ENCODE peak calls at places on chromosomes 13 and 19, in ten cellular contexts. G is AG04450; D is natural killer cell treated with Interleukin-12 subunit alpha and Interleukin-12 subunit beta and Interleukin-15 and Interleukin-18, amount 100 ng/mL, for 72 hours; Y is NCI-H69; R is ELR; P is T-helper 9 cell; T is NCI-H2081; E is NCI-H1092 treated with DMSO at 0.1 percent for 48 hours; W is naive thymus-derived CD4-positive, alpha-beta T cell; O is NCI-H345. S is an unnamed sample.

GRCh38 chr19:49201042-49201441 is 43.5 kb downstream of the TRPM4 start:
- DNase-seq in P (no peak), Y (no peak), R (no peak), O (no peak), D (no peak), T (no peak), W (no peak), E (no peak), G (no peak), S (no peak)

GRCh38 chr13:42164557-42165125 is 107.3 kb upstream of the AKAP11 start:
- DNase-seq in G (no peak), D (no peak), W (no peak), T (no peak), Y (no peak), E (no peak), O (no peak), P (no peak), R (no peak), S (no peak)

GRCh38 chr19:12720851-12721655 is 2.7 kb downstream of the TNPO2 start:
- DNase-seq in T (no peak), R (peak; percentile 44), P (no peak), D (no peak), O (no peak), G (no peak), W (no peak), Y (no peak), E (no peak), S (peak; percentile 45)

GRCh38 chr19:41872775-41873647 is 4.1 kb upstream of the CD79A start:
- DNase-seq in W (peak; percentile 72), O (peak; percentile 52), D (no peak), R (peak; percentile 84), E (peak; percentile 6), G (no peak), P (peak; percentile 64), Y (peak; percentile 86), T (peak; percentile 67), S (peak; percentile 77)

GRCh38 chr19:40802300-40803169 is 3.5 kb downstream of the EGLN2 start:
- DNase-seq in R (no peak), W (no peak), P (no peak), E (no peak), O (no peak), T (no peak), G (no peak), D (no peak), Y (peak; percentile 29), S (no peak)

GRCh38 chr19:45468159-45468651 is 409 bp downstream of the FOSB start:
- DNase-seq in G (no peak), Y (no peak), D (peak; percentile 70), T (no peak), W (peak; percentile 71), O (no peak), E (no peak), R (peak; percentile 49), P (no peak), S (peak; percentile 51)

GRCh38 chr19:45442927-45443461 is 19.3 kb upstream of the ERCC1 start:
- DNase-seq in Y (peak; percentile 65), O (peak; percentile 26), W (no peak), E (no peak), D (no peak), P (peak; percentile 43), G (no peak), T (no peak), R (peak; percentile 71), S (no peak)

GRCh38 chr19:5477451-5478215 is 22.4 kb downstream of the ZNRF4 start:
- DNase-seq in O (no peak), D (no peak), W (no peak), R (no peak), Y (no peak), P (no peak), G (no peak), T (no peak), E (no peak), S (no peak)

GRCh38 chr13:44879452-44880058 is 109.7 kb downstream of the NUFIP1 start:
- DNase-seq in G (no peak), W (no peak), R (peak; percentile 62), T (peak; percentile 40), E (peak; percentile 21), P (no peak), D (no peak), O (no peak), Y (peak; percentile 54), S (peak; percentile 61)

GRCh38 chr13:52419080-52419479 is 13.1 kb upstream of the THSD1 start:
- DNase-seq in W (no peak), Y (no peak), T (no peak), G (no peak), E (no peak), D (no peak), R (no peak), O (no peak), P (no peak), S (no peak)

GRCh38 chr13:76829572-76830327 is 56.5 kb downstream of the KCTD12 start:
- DNase-seq in P (no peak), O (no peak), E (no peak), D (no peak), G (no peak), W (no peak), Y (no peak), R (no peak), T (no peak), S (no peak)

GRCh38 chr19:56837892-56838679 is 2.4 kb downstream of the PEG3 start:
- DNase-seq in G (no peak), Y (peak; percentile 92), W (no peak), O (no peak), R (no peak), T (no peak), D (no peak), P (no peak), E (no peak), S (peak; percentile 83)

GRCh38 chr13:28492527-28493367 is 2.2 kb downstream of the FLT1 start:
- DNase-seq in E (no peak), T (no peak), Y (peak; percentile 0), G (no peak), W (peak; percentile 56), R (peak; percentile 85), D (no peak), P (no peak), O (no peak), S (no peak)

GRCh38 chr19:58513694-58514563 is 2.1 kb upstream of the SLC27A5 start:
- DNase-seq in O (peak; percentile 91), D (peak; percentile 96), R (peak; percentile 81), W (peak; percentile 96), P (peak; percentile 93), E (peak; percentile 81), G (no peak), T (peak; percentile 94), Y (peak; percentile 97), S (peak; percentile 96)

GRCh38 chr19:44512326-44513298 is 12.3 kb upstream of the ZNF180 start:
- DNase-seq in O (no peak), R (peak; percentile 66), P (no peak), Y (peak; percentile 57), W (no peak), T (peak; percentile 29), E (peak; percentile 11), G (peak; percentile 34), D (no peak), S (peak; percentile 44)

GRCh38 chr19:33868821-33869412 is 72.2 kb downstream of the KCTD15 start:
- DNase-seq in O (no peak), G (no peak), T (no peak), P (no peak), D (no peak), R (peak; percentile 26), W (no peak), Y (peak; percentile 29), E (no peak), S (peak; percentile 54)

GRCh38 chr19:17458970-17459369 is 1.8 kb downstream of the NXNL1 start:
- DNase-seq in O (no peak), T (no peak), D (no peak), G (no peak), Y (no peak), P (no peak), R (no peak), W (no peak), E (no peak), S (no peak)

GRCh38 chr13:89343165-89343564 is 1672.0 kb downstream of the SLITRK5 start:
- DNase-seq in T (no peak), D (no peak), R (peak; percentile 19), W (no peak), Y (no peak), G (no peak), P (no peak), E (no peak), O (no peak), S (no peak)

GRCh38 chr13:39616087-39616694 is 13.2 kb upstream of the LHFPL6 start:
- DNase-seq in W (peak; percentile 47), T (peak; percentile 70), D (no peak), Y (peak; percentile 73), O (peak; percentile 58), P (no peak), G (peak; percentile 33), E (peak; percentile 71), R (peak; percentile 74), S (peak; percentile 85)

GRCh38 chr19:2578911-2579677 is 103.2 kb downstream of the GADD45B start:
- DNase-seq in R (peak; percentile 92), W (peak; percentile 59), D (peak; percentile 81), G (peak; percentile 61), T (peak; percentile 29), O (peak; percentile 42), E (peak; percentile 42), P (peak; percentile 45), Y (peak; percentile 73), S (peak; percentile 96)

GRCh38 chr13:27139565-27139964 is 32.0 kb downstream of the USP12 start:
- DNase-seq in T (no peak), Y (no peak), O (no peak), R (no peak), W (no peak), D (no peak), E (no peak), G (no peak), P (no peak), S (no peak)

GRCh38 chr19:16660763-16661479 is at the start of gene TMEM38A:
- DNase-seq in P (peak; percentile 38), G (no peak), E (peak; percentile 2), O (peak; percentile 29), T (peak; percentile 52), W (peak; percentile 41), Y (peak; percentile 78), R (peak; percentile 37), D (peak; percentile 79), S (peak; percentile 49)

GRCh38 chr13:48001127-48001881 is at the start of gene SUCLA2:
- DNase-seq in W (peak; percentile 87), T (peak; percentile 90), E (peak; percentile 66), P (peak; percentile 82), G (peak; percentile 65), O (peak; percentile 88), Y (peak; percentile 92), R (peak; percentile 92), D (peak; percentile 95), S (peak; percentile 98)

GRCh38 chr13:53005631-53006030 is 23.0 kb upstream of the OLFM4 start:
- DNase-seq in D (no peak), E (no peak), Y (peak; percentile 66), R (no peak), O (no peak), W (no peak), P (no peak), T (no peak), G (no peak), S (no peak)

GRCh38 chr19:13953021-13953531 is 767 bp downstream of the DCAF15 start:
- DNase-seq in P (no peak), D (no peak), O (no peak), E (no peak), T (no peak), W (no peak), R (peak; percentile 73), Y (no peak), G (no peak), S (peak; percentile 65)

GRCh38 chr13:31670831-31671617 is 68.3 kb upstream of the RXFP2 start:
- DNase-seq in T (no peak), P (no peak), Y (no peak), O (no peak), G (no peak), D (no peak), E (no peak), W (no peak), R (peak; percentile 50), S (no peak)

GRCh38 chr13:52862358-52863206 is 14.1 kb upstream of the PCDH8 start:
- DNase-seq in P (no peak), R (no peak), O (no peak), T (peak; percentile 25), D (no peak), G (no peak), W (no peak), Y (peak; percentile 58), E (peak; percentile 16), S (peak; percentile 39)

GRCh38 chr19:57171551-57172081 is 4.3 kb upstream of the DUXA start:
- DNase-seq in P (peak; percentile 27), G (no peak), R (peak; percentile 53), D (no peak), O (no peak), T (no peak), E (no peak), W (no peak), Y (peak; percentile 54), S (peak; percentile 61)